ENCODE peak calls at places on chromosomes 13 and 19, in four cellular contexts. One of them, this sample, is unnamed.

GRCh38 chr19:51421229-51422052 is 4.0 kb upstream of the SIGLEC10 start:
- DNase-seq in Calu3: no peak
- DNase-seq in GM20000: no peak
- DNase-seq in fibroblast of mammary gland: no peak
- DNase-seq in this sample: no peak

GRCh38 chr19:48961051-48961649 is 4.0 kb upstream of the FTL start:
- DNase-seq in Calu3: no peak
- DNase-seq in GM20000: no peak
- DNase-seq in fibroblast of mammary gland: peak
- DNase-seq in this sample: no peak

GRCh38 chr13:39956036-39956435 is 300.6 kb downstream of the COG6 start:
- DNase-seq in Calu3: no peak
- DNase-seq in GM20000: peak
- DNase-seq in fibroblast of mammary gland: no peak
- DNase-seq in this sample: peak

GRCh38 chr13:40189885-40190655 is 476.4 kb downstream of the FOXO1 start:
- DNase-seq in Calu3: no peak
- DNase-seq in GM20000: no peak
- DNase-seq in fibroblast of mammary gland: no peak
- DNase-seq in this sample: no peak

GRCh38 chr13:29892149-29892548 is 41.7 kb upstream of the UBL3 start:
- DNase-seq in Calu3: no peak
- DNase-seq in GM20000: no peak
- DNase-seq in fibroblast of mammary gland: no peak
- DNase-seq in this sample: no peak

GRCh38 chr19:45070861-45071544 is 5.3 kb downstream of the ZNF296 start:
- DNase-seq in Calu3: no peak
- DNase-seq in GM20000: no peak
- DNase-seq in fibroblast of mammary gland: no peak
- DNase-seq in this sample: no peak

GRCh38 chr19:47309038-47309437 is 623 bp upstream of the C5AR1 start:
- DNase-seq in Calu3: no peak
- DNase-seq in GM20000: no peak
- DNase-seq in fibroblast of mammary gland: peak
- DNase-seq in this sample: no peak

GRCh38 chr19:17220207-17220758 is 5.1 kb downstream of the USE1 start:
- DNase-seq in Calu3: peak
- DNase-seq in GM20000: no peak
- DNase-seq in fibroblast of mammary gland: peak
- DNase-seq in this sample: no peak

GRCh38 chr13:27273658-27274425 is 3.2 kb downstream of the RASL11A start:
- DNase-seq in Calu3: no peak
- DNase-seq in GM20000: no peak
- DNase-seq in fibroblast of mammary gland: no peak
- DNase-seq in this sample: no peak

GRCh38 chr19:35545855-35546381 is 492 bp downstream of the TMEM147 start:
- DNase-seq in Calu3: peak
- DNase-seq in GM20000: peak
- DNase-seq in fibroblast of mammary gland: no peak
- DNase-seq in this sample: peak

GRCh38 chr19:1286451-1286858 is 782 bp downstream of the EFNA2 start:
- DNase-seq in Calu3: no peak
- DNase-seq in GM20000: peak
- DNase-seq in fibroblast of mammary gland: no peak
- DNase-seq in this sample: no peak

GRCh38 chr13:80382576-80382975 is 41.6 kb upstream of the SPRY2 start:
- DNase-seq in Calu3: no peak
- DNase-seq in GM20000: no peak
- DNase-seq in fibroblast of mammary gland: no peak
- DNase-seq in this sample: no peak

GRCh38 chr19:36605101-36605838 is at the start of gene ZNF382:
- DNase-seq in Calu3: peak
- DNase-seq in GM20000: peak
- DNase-seq in fibroblast of mammary gland: peak
- DNase-seq in this sample: peak

GRCh38 chr19:3968556-3969434 is 2.1 kb downstream of the DAPK3 start:
- DNase-seq in Calu3: peak
- DNase-seq in GM20000: no peak
- DNase-seq in fibroblast of mammary gland: peak
- DNase-seq in this sample: no peak

GRCh38 chr13:43227721-43228120 is 204.3 kb downstream of the DNAJC15 start:
- DNase-seq in Calu3: no peak
- DNase-seq in GM20000: no peak
- DNase-seq in fibroblast of mammary gland: peak
- DNase-seq in this sample: no peak

GRCh38 chr19:48444129-48444932 is 1.5 kb upstream of the GRWD1 start:
- DNase-seq in Calu3: no peak
- DNase-seq in GM20000: peak
- DNase-seq in fibroblast of mammary gland: no peak
- DNase-seq in this sample: peak

GRCh38 chr13:34155931-34156607 is 338.1 kb downstream of the RFC3 start:
- DNase-seq in Calu3: no peak
- DNase-seq in GM20000: no peak
- DNase-seq in fibroblast of mammary gland: peak
- DNase-seq in this sample: no peak

GRCh38 chr13:51534075-51534817 is 50.0 kb upstream of the WDFY2 start:
- DNase-seq in Calu3: no peak
- DNase-seq in GM20000: peak
- DNase-seq in fibroblast of mammary gland: no peak
- DNase-seq in this sample: no peak

GRCh38 chr19:55133639-55134444 is 15.2 kb downstream of the TNNT1 start:
- DNase-seq in Calu3: no peak
- DNase-seq in GM20000: peak
- DNase-seq in fibroblast of mammary gland: no peak
- DNase-seq in this sample: no peak

GRCh38 chr19:55136399-55137102 is 12.5 kb downstream of the TNNT1 start:
- DNase-seq in Calu3: no peak
- DNase-seq in GM20000: no peak
- DNase-seq in fibroblast of mammary gland: no peak
- DNase-seq in this sample: no peak

GRCh38 chr19:55134732-55135131 is 14.3 kb downstream of the TNNT1 start:
- DNase-seq in Calu3: no peak
- DNase-seq in GM20000: no peak
- DNase-seq in fibroblast of mammary gland: no peak
- DNase-seq in this sample: no peak

GRCh38 chr19:55131421-55131820 is 14.0 kb upstream of the PPP1R12C start:
- DNase-seq in Calu3: no peak
- DNase-seq in GM20000: no peak
- DNase-seq in fibroblast of mammary gland: peak
- DNase-seq in this sample: no peak

DNA sequence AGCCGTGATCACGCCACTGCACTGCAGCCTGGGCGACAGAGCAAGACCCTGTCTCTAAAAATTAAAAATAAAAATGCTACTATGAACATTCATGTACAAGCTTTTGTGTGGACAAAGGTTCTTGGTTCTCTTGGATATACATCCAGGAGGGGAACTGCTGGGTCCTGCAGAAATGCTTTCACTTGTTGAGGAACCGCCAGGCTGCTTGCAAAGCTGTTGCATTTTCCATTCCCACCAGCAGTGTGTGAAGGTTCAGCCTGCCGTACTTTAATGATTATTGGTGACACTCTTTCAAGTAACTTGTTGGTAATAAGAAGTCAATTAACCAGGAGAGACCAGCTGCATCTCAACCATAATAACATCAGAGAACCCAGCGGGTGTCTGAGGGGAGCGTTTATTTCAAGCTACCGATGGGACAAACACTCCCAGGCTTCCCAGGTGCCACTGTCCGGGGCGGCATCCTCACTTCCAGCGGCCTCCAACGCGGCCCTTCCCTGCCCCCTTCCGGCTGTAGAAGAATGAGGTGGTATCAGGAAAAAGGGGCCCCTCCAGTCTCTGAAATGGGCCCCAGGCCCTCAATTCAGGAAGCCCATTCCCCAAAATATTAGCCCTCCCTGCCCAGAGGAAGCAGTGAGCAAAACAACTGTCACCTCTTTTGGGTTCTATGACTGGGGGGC is 15.2 kb upstream of the PPP1R12C start:
- DNase-seq in Calu3: no peak
- DNase-seq in GM20000: peak
- DNase-seq in fibroblast of mammary gland: no peak
- DNase-seq in this sample: no peak
- TF ChIP-seq CTCF in Calu3: no peak
- TF ChIP-seq CTCF in GM20000: no peak
- TF ChIP-seq CTCF in fibroblast of mammary gland: no peak
- TF ChIP-seq CTCF in this sample: peak

GRCh38 chr19:9835507-9835949 is 410 bp downstream of the PIN1 start:
- DNase-seq in Calu3: no peak
- DNase-seq in GM20000: no peak
- DNase-seq in fibroblast of mammary gland: no peak
- DNase-seq in this sample: no peak

GRCh38 chr19:9838324-9838723 is 3.2 kb downstream of the PIN1 start:
- DNase-seq in Calu3: no peak
- DNase-seq in GM20000: no peak
- DNase-seq in fibroblast of mammary gland: no peak
- DNase-seq in this sample: no peak

GRCh38 chr19:9834302-9834725 is 804 bp upstream of the PIN1 start:
- DNase-seq in Calu3: no peak
- DNase-seq in GM20000: no peak
- DNase-seq in fibroblast of mammary gland: no peak
- DNase-seq in this sample: no peak

GRCh38 chr19:9836021-9836420 is 903 bp downstream of the PIN1 start:
- DNase-seq in Calu3: no peak
- DNase-seq in GM20000: no peak
- DNase-seq in fibroblast of mammary gland: peak
- DNase-seq in this sample: no peak

GRCh38 chr19:9834726-9835506 is at the start of gene PIN1:
- DNase-seq in Calu3: peak
- DNase-seq in GM20000: peak
- DNase-seq in fibroblast of mammary gland: peak
- DNase-seq in this sample: peak
- TF ChIP-seq CTCF in Calu3: no peak
- TF ChIP-seq CTCF in GM20000: peak
- TF ChIP-seq CTCF in fibroblast of mammary gland: no peak
- TF ChIP-seq CTCF in this sample: peak

GRCh38 chr13:23634897-23635296 is 64.7 kb downstream of the TNFRSF19 start:
- DNase-seq in Calu3: no peak
- DNase-seq in GM20000: no peak
- DNase-seq in fibroblast of mammary gland: no peak
- DNase-seq in this sample: no peak
- TF ChIP-seq CTCF in Calu3: no peak
- TF ChIP-seq CTCF in GM20000: no peak
- TF ChIP-seq CTCF in fibroblast of mammary gland: no peak
- TF ChIP-seq CTCF in this sample: no peak

GRCh38 chr13:91805605-91806004 is 407.2 kb downstream of the GPC5 start:
- DNase-seq in Calu3: no peak
- DNase-seq in GM20000: no peak
- DNase-seq in fibroblast of mammary gland: no peak
- DNase-seq in this sample: no peak
- TF ChIP-seq CTCF in Calu3: no peak
- TF ChIP-seq CTCF in GM20000: no peak
- TF ChIP-seq CTCF in fibroblast of mammary gland: no peak
- TF ChIP-seq CTCF in this sample: peak

GRCh38 chr13:32581177-32581786 is 5.0 kb upstream of the PDS5B start:
- DNase-seq in Calu3: no peak
- DNase-seq in GM20000: peak
- DNase-seq in fibroblast of mammary gland: peak
- DNase-seq in this sample: peak
- TF ChIP-seq CTCF in Calu3: peak
- TF ChIP-seq CTCF in GM20000: peak
- TF ChIP-seq CTCF in fibroblast of mammary gland: peak
- TF ChIP-seq CTCF in this sample: peak

GRCh38 chr13:111047326-111047725 is 67.8 kb upstream of the ARHGEF7 start:
- DNase-seq in Calu3: no peak
- DNase-seq in GM20000: no peak
- DNase-seq in fibroblast of mammary gland: no peak
- DNase-seq in this sample: no peak

GRCh38 chr13:111048387-111048786 is 66.7 kb upstream of the ARHGEF7 start:
- DNase-seq in Calu3: no peak
- DNase-seq in GM20000: no peak
- DNase-seq in fibroblast of mammary gland: no peak
- DNase-seq in this sample: no peak

GRCh38 chr13:111044087-111044830 is 70.9 kb upstream of the ARHGEF7 start:
- DNase-seq in Calu3: no peak
- DNase-seq in GM20000: no peak
- DNase-seq in fibroblast of mammary gland: no peak
- DNase-seq in this sample: no peak

GRCh38 chr13:111045170-111045569 is 69.9 kb upstream of the ARHGEF7 start:
- DNase-seq in Calu3: no peak
- DNase-seq in GM20000: no peak
- DNase-seq in fibroblast of mammary gland: no peak
- DNase-seq in this sample: no peak

DNA sequence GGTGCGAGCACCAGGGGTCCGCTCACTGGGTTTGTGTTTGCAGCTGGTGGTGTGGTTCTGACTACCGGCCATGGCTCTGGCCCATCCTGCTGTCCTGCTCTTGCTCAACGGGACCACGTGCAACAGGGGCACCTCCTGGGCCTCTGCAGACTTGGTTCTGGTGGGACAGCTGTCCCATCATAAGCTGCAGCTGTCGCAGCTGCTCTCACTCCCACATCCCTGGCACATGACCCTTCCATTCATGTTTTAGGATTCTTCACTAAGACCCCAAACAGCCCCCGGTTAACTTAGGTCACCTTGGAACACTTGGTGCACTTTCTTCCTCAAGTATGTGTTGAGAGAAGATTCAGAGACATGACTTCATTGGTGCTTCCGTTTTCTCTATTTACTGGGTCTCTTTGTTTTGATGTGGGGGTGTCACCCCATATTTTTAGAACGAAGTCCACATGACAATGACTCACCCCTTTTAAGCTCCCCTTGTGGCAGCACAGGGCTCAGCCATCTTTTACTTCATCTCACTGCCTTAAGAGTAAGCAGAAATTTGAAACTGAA is 68.4 kb upstream of the ARHGEF7 start:
- DNase-seq in Calu3: no peak
- DNase-seq in GM20000: peak
- DNase-seq in fibroblast of mammary gland: peak
- DNase-seq in this sample: peak
- TF ChIP-seq CTCF in Calu3: no peak
- TF ChIP-seq CTCF in GM20000: no peak
- TF ChIP-seq CTCF in fibroblast of mammary gland: peak
- TF ChIP-seq CTCF in this sample: peak